ENCODE peak calls at places on chromosomes 5 and 9, in five cellular contexts. V is K562, F is H1, D is GM12878, Q is HepG2. A is an unnamed sample.

GRCh38 chr5:157558089-157558595 is 17.4 kb downstream of the ADAM19 start:
- DNase-seq in V (no peak), F (no peak), D (no peak), Q (peak; percentile 45), A (no peak)

GRCh38 chr5:133509742-133510079 is 102.6 kb downstream of the FSTL4 start:
- DNase-seq in V (no peak), F (no peak), D (no peak), Q (no peak), A (no peak)

GRCh38 chr9:34612788-34613390 is 992 bp upstream of the RPP25L start:
- DNase-seq in V (peak; percentile 62), F (no peak), D (no peak), Q (peak; percentile 73), A (peak; percentile 54)

GRCh38 chr9:85038061-85038460 is 368.5 kb downstream of the NTRK2 start:
- DNase-seq in V (no peak), F (no peak), D (no peak), Q (no peak), A (no peak)

GRCh38 chr5:58666598-58667595 is 84.0 kb downstream of the RAB3C start:
- DNase-seq in V (no peak), F (no peak), D (no peak), Q (no peak), A (no peak)

GRCh38 chr9:71048271-71048670 is 73.2 kb downstream of the TRPM3 start:
- DNase-seq in V (no peak), F (no peak), D (no peak), Q (no peak), A (no peak)

GRCh38 chr5:179375966-179376365 is 30.7 kb upstream of the ADAMTS2 start:
- DNase-seq in V (no peak), F (no peak), D (no peak), Q (no peak), A (no peak)

GRCh38 chr5:14440598-14441401 is 140.8 kb upstream of the OTULINL start:
- DNase-seq in V (no peak), F (no peak), D (no peak), Q (no peak), A (no peak)

GRCh38 chr5:15571081-15571480 is 71.1 kb downstream of the FBXL7 start:
- DNase-seq in V (no peak), F (no peak), D (no peak), Q (no peak), A (no peak)

GRCh38 chr5:42005561-42006153 is 80.6 kb downstream of the FBXO4 start:
- DNase-seq in V (peak; percentile 48), F (no peak), D (no peak), Q (peak; percentile 6), A (peak; percentile 13)

GRCh38 chr5:95664204-95664786 is 17.7 kb downstream of the RFESD start:
- DNase-seq in V (peak; percentile 23), F (no peak), D (peak; percentile 11), Q (peak; percentile 25), A (peak; percentile 29)

GRCh38 chr5:109849478-109850088 is 159.9 kb downstream of the MAN2A1 start:
- DNase-seq in V (no peak), F (no peak), D (no peak), Q (no peak), A (no peak)

GRCh38 chr5:58240286-58240685 is 219.6 kb downstream of the PLK2 start:
- DNase-seq in V (no peak), F (no peak), D (no peak), Q (no peak), A (no peak)

GRCh38 chr9:13139641-13140171 is 139.8 kb downstream of the MPDZ start:
- DNase-seq in V (no peak), F (no peak), D (no peak), Q (peak; percentile 3), A (no peak)
- TF ChIP-seq RAD21 in V (no peak), F (no peak), D (no peak), Q (no peak), A (no peak)

DNA sequence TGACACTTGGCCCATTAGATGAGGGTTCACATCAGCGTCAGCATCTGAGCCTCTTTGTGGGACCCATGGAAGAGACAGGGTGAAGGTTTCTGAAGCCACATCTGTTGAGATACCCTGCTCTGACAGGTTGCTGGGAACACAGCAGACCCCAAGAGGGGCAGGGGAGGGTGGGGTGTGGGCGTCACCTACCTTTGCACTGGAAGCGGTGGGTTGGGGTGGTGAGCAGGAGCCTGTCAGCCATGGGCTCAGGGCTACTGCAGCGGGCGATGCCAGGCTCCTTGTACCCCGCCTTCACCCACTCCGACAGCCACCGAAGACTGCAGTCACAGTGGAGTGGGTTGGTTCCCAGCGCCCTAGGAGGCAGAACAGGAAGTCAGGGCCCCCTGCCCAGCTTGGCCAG is 131.5 kb upstream of the PANK3 start:
- DNase-seq in V (no peak), F (no peak), D (no peak), Q (no peak), A (no peak)
- TF ChIP-seq EZH2 in V (no peak), F (no peak), D (no peak), Q (no peak), A (no peak)

GRCh38 chr9:21295992-21296391 is 9.1 kb downstream of the IFNA5 start:
- DNase-seq in V (no peak), F (no peak), D (no peak), Q (no peak), A (no peak)

GRCh38 chr9:21294904-21295538 is 10.1 kb downstream of the IFNA5 start:
- DNase-seq in V (no peak), F (no peak), D (peak; percentile 13), Q (no peak), A (no peak)

GRCh38 chr9:21294325-21294724 is 10.8 kb downstream of the IFNA5 start:
- DNase-seq in V (no peak), F (no peak), D (peak; percentile 15), Q (peak; percentile 6), A (peak; percentile 81)
- TF ChIP-seq RAD21 in V (no peak), F (no peak), D (no peak), Q (no peak), A (no peak)

GRCh38 chr9:69326261-69326660 is 1.2 kb downstream of the ENTREP1 start:
- DNase-seq in V (no peak), F (no peak), D (no peak), Q (no peak), A (no peak)
- TF ChIP-seq EZH2 in V (no peak), F (no peak), D (no peak), Q (peak; percentile 1), A (no peak)

DNA sequence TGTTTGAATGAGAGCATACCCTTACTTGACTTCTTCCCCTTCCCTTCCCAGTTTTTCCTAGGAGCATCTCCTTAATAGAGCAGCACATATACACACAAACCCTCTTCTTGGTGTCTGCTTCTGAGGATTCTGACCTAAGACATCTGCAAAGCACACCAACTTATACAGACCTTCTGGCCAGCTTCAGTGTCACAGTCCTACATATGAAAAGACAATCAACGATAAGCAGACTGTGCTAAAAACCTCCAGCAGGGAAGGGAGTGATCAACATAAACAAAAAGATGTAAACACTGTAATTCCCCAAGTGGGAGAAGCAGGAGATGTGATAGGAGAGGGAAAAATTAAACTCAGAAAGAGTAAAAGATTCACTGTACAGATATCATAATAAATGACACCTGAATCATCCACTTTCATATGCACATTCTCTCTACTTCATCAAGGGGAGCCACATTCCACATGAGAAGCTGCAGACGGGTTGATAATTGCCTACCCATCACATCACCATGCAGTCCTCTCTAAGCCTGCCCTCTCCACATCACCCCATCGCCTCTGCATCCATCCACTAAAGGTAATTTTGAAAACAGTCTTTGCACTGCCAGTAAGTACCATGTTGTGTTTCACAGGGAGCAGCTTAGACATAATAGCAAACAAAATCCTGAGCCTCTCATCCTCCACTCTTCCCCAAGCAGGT is 13.0 kb downstream of the APBA1 start:
- DNase-seq in V (no peak), F (no peak), D (no peak), Q (no peak), A (no peak)
- TF ChIP-seq RAD21 in V (no peak), F (no peak), D (no peak), Q (no peak), A (no peak)

DNA sequence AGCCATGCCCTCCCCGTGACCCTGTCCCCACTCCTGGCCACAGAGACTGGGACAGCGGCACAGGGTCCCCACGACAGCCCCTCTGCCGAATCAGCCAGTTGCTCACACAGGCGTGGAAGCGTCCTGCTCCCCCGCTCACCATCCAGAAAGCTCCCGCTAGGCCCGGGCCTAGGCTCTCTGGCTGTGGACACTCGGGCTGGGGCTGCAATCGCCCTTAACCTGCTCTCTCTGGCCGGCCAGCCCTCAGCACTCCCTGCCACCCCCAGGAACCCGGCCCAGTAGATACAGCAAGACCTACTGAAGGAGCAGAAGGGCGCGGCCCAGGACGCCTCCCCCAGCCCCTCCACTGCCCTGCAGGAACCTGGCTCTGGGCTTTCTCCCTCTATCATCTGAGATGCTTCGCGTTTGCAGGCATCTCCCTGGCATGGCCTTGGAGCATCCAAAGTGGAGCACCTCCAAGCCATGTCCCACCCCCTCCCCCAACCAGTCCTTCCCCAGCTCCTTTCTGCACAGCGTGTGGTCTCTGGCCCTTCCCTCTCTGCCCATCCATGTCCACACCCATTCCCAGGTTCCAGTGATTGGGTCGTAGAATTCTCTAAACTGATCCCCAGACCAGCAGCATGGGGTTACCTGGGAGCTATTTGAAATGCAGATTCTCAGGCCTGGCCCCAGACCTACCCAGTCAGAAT is 113.7 kb upstream of the LMX1B start:
- DNase-seq in V (no peak), F (no peak), D (no peak), Q (no peak), A (no peak)
- TF ChIP-seq EZH2 in V (no peak), F (no peak), D (no peak), Q (no peak), A (no peak)

GRCh38 chr9:133106511-133107244 is 14.4 kb downstream of the RALGDS start:
- DNase-seq in V (no peak), F (no peak), D (no peak), Q (no peak), A (no peak)
- TF ChIP-seq RAD21 in V (no peak), F (no peak), D (no peak), Q (no peak), A (no peak)